ENCODE peak calls at places on chromosomes 1 and 21, in four cellular contexts. I is NCI-H748 treated with DMSO at 0.1 percent for 48 hours; V is mesothelial cell of epicardium; Z is stimulated activated CD8-positive, alpha-beta memory T cell treated with anti-CD3 and anti-CD28 coated beads, Interleukin-7, amount 100 ng/mL, for 1 hour. D is an unnamed sample.

GRCh38 chr1:66399888-66400529 is 133.9 kb upstream of the SGIP1 start:
- DNase-seq in I (no peak), V (no peak), Z (no peak), D (no peak)

GRCh38 chr1:62689524-62689923 is 1.3 kb upstream of the DOCK7 start:
- DNase-seq in I (no peak), V (no peak), Z (no peak), D (no peak)

GRCh38 chr1:159946242-159947187 is 1.1 kb upstream of the IGSF9 start:
- DNase-seq in I (no peak), V (no peak), Z (no peak), D (no peak)

GRCh38 chr1:80258659-80259058 is 1252.1 kb upstream of the ADGRL4 start:
- DNase-seq in I (peak), V (no peak), Z (no peak), D (no peak)

GRCh38 chr1:207868252-207868768 is 42.6 kb downstream of the CD34 start:
- DNase-seq in I (peak), V (no peak), Z (no peak), D (no peak)

GRCh38 chr1:90809093-90809492 is 92.0 kb upstream of the BARHL2 start:
- DNase-seq in I (no peak), V (no peak), Z (no peak), D (no peak)

GRCh38 chr1:6208723-6209660 is 3.1 kb downstream of the RNF207 start:
- DNase-seq in I (no peak), V (no peak), Z (no peak), D (peak)

GRCh38 chr1:108569097-108569728 is 9.3 kb downstream of the EEIG2 start:
- DNase-seq in I (no peak), V (no peak), Z (no peak), D (no peak)

GRCh38 chr1:19469004-19469403 is 16.3 kb downstream of the CAPZB start:
- DNase-seq in I (no peak), V (no peak), Z (no peak), D (no peak)

GRCh38 chr1:212794561-212795014 is 2.9 kb downstream of the TATDN3 start:
- DNase-seq in I (no peak), V (no peak), Z (no peak), D (no peak)

GRCh38 chr1:154129392-154129970 is 25.4 kb downstream of the NUP210L start:
- DNase-seq in I (no peak), V (no peak), Z (no peak), D (no peak)

GRCh38 chr1:16006552-16007485 is 2.8 kb downstream of the SRARP start:
- DNase-seq in I (no peak), V (no peak), Z (no peak), D (no peak)

GRCh38 chr1:199089393-199090122 is 450.7 kb downstream of the PTPRC start:
- DNase-seq in I (no peak), V (no peak), Z (peak), D (no peak)

GRCh38 chr1:9018372-9018771 is 7.9 kb downstream of the SLC2A7 start:
- DNase-seq in I (no peak), V (peak), Z (no peak), D (no peak)

GRCh38 chr1:25148673-25149300 is 83.5 kb downstream of the SYF2 start:
- DNase-seq in I (no peak), V (no peak), Z (no peak), D (no peak)

GRCh38 chr1:110581637-110582036 is 24.5 kb downstream of the KCNA2 start:
- DNase-seq in I (no peak), V (no peak), Z (no peak), D (no peak)

GRCh38 chr1:89269277-89269676 is 3.4 kb downstream of the GBP5 start:
- DNase-seq in I (no peak), V (no peak), Z (no peak), D (no peak)

GRCh38 chr21:42746593-42747266 is 93.3 kb downstream of the PDE9A start:
- DNase-seq in I (no peak), V (no peak), Z (peak), D (no peak)

GRCh38 chr1:46820560-46821060 is 21.8 kb downstream of the CYP4B1 start:
- DNase-seq in I (no peak), V (no peak), Z (no peak), D (no peak)

GRCh38 chr1:84715620-84716019 is 25.4 kb upstream of the SSX2IP start:
- DNase-seq in I (peak), V (no peak), Z (no peak), D (no peak)

GRCh38 chr1:235642021-235642942 is 7.3 kb downstream of the GNG4 start:
- DNase-seq in I (no peak), V (no peak), Z (peak), D (peak)

GRCh38 chr1:36447450-36447849 is 2.8 kb downstream of the OSCP1 start:
- DNase-seq in I (no peak), V (no peak), Z (no peak), D (no peak)

GRCh38 chr1:201346987-201347386 is 30.5 kb downstream of the TNNT2 start:
- DNase-seq in I (no peak), V (no peak), Z (no peak), D (no peak)

GRCh38 chr1:64861611-64862010 is 104.7 kb downstream of the JAK1 start:
- DNase-seq in I (no peak), V (no peak), Z (no peak), D (no peak)

GRCh38 chr1:42776499-42776898 is 8.3 kb upstream of the TMEM269 start:
- DNase-seq in I (no peak), V (no peak), Z (no peak), D (no peak)

GRCh38 chr1:157646144-157646543 is 48.3 kb upstream of the FCRL4 start:
- DNase-seq in I (no peak), V (no peak), Z (no peak), D (no peak)

GRCh38 chr1:5856246-5856815 is 135.9 kb downstream of the NPHP4 start:
- DNase-seq in I (no peak), V (no peak), Z (no peak), D (no peak)

D was measured in SHP77.